ENCODE peak calls at places on chromosomes 5 and 9, in eight cellular contexts. I, M, X, A, H, F, C and G are unnamed samples. For H3K9me3 and H3K36me3, the result is how much of the 10 kb centered on the place peaks cover.

GRCh38 chr9:96241391-96241809 is 60.6 kb downstream of the HSD17B3 start:
- DNase-seq in I (no peak), M (no peak), X (no peak), A (no peak), H (no peak), F (no peak), C (no peak), G (peak)

GRCh38 chr5:39426136-39426535 is 1.4 kb upstream of the DAB2 start:
- DNase-seq in I (peak), M (no peak), X (no peak), A (no peak), H (no peak), F (no peak), C (no peak), G (peak)

GRCh38 chr5:73768-74502 is 18.0 kb upstream of the PLEKHG4B start:
- DNase-seq in I (no peak), M (no peak), X (no peak), A (no peak), H (no peak), F (no peak), C (no peak), G (no peak)

GRCh38 chr5:138488481-138488945 is 23.2 kb downstream of the EGR1 start:
- DNase-seq in I (peak), M (peak), X (no peak), A (no peak), H (no peak), F (no peak), C (no peak), G (peak)

GRCh38 chr9:123438321-123438720 is 82.3 kb downstream of the CRB2 start:
- DNase-seq in I (no peak), M (peak), X (peak), A (no peak), H (no peak), F (peak), C (no peak), G (no peak)

GRCh38 chr5:543755-544674 is 19.8 kb upstream of the SLC9A3 start:
- DNase-seq in I (no peak), M (no peak), X (no peak), A (no peak), H (peak), F (no peak), C (peak), G (no peak)

GRCh38 chr5:54785729-54786548 is 199.5 kb downstream of the ESM1 start:
- DNase-seq in I (peak), M (peak), X (no peak), A (no peak), H (peak), F (no peak), C (peak), G (peak)

GRCh38 chr9:76688471-76689238 is 75.6 kb upstream of the PCA3 start:
- DNase-seq in I (peak), M (no peak), X (peak), A (no peak), H (no peak), F (no peak), C (no peak), G (no peak)

GRCh38 chr5:71873202-71873601 is 154.1 kb downstream of the CARTPT start:
- DNase-seq in I (no peak), M (no peak), X (no peak), A (no peak), H (no peak), F (no peak), C (no peak), G (no peak)

GRCh38 chr9:112531666-112532282 is 45.1 kb downstream of the KIAA1958 start:
- DNase-seq in I (peak), M (peak), X (peak), A (no peak), H (no peak), F (no peak), C (no peak), G (no peak)

GRCh38 chr5:115507682-115508081 is 36.9 kb downstream of the FEM1C start:
- DNase-seq in I (peak), M (peak), X (no peak), A (no peak), H (no peak), F (no peak), C (no peak), G (no peak)

GRCh38 chr9:76200730-76201129 is 193.5 kb downstream of the RFK start:
- DNase-seq in I (no peak), M (no peak), X (no peak), A (no peak), H (no peak), F (no peak), C (no peak), G (no peak)

GRCh38 chr5:172133359-172134029 is 54.5 kb downstream of the STK10 start:
- DNase-seq in I (peak), M (peak), X (peak), A (no peak), H (no peak), F (no peak), C (no peak), G (peak)

GRCh38 chr5:61901997-61902396 is 404.0 kb upstream of the KIF2A start:
- DNase-seq in I (no peak), M (no peak), X (no peak), A (no peak), H (no peak), F (no peak), C (no peak), G (no peak)

GRCh38 chr9:14438232-14438966 is 124.5 kb upstream of the NFIB start:
- DNase-seq in I (no peak), M (peak), X (no peak), A (no peak), H (no peak), F (no peak), C (no peak), G (no peak)

GRCh38 chr9:19306568-19306967 is 73.5 kb downstream of the RPS6 start:
- DNase-seq in I (peak), M (no peak), X (peak), A (no peak), H (no peak), F (no peak), C (no peak), G (no peak)

GRCh38 chr9:16138961-16139441 is 586.2 kb downstream of the CCDC171 start:
- DNase-seq in I (peak), M (peak), X (peak), A (peak), H (peak), F (no peak), C (no peak), G (peak)

GRCh38 chr9:130780865-130781504 is 54.1 kb upstream of the ABL1 start:
- DNase-seq in I (peak), M (peak), X (peak), A (peak), H (peak), F (no peak), C (no peak), G (peak)

GRCh38 chr9:27540537-27540936 is 10.9 kb upstream of the MOB3B start:
- DNase-seq in I (no peak), M (peak), X (peak), A (no peak), H (no peak), F (no peak), C (no peak), G (no peak)

GRCh38 chr5:77640577-77641396 is 2.3 kb upstream of the OTP start:
- DNase-seq in I (no peak), M (no peak), X (no peak), A (no peak), H (no peak), F (peak), C (no peak), G (no peak)

GRCh38 chr5:172733179-172733973 is 37.6 kb downstream of the DUSP1 start:
- DNase-seq in I (peak), M (peak), X (peak), A (peak), H (peak), F (peak), C (no peak), G (peak)

GRCh38 chr5:123997354-123998215 is 485.6 kb downstream of the CSNK1G3 start:
- DNase-seq in I (peak), M (peak), X (peak), A (no peak), H (no peak), F (no peak), C (no peak), G (no peak)

GRCh38 chr5:180251141-180251540 is 40.7 kb downstream of the MAPK9 start:
- DNase-seq in I (no peak), M (no peak), X (no peak), A (no peak), H (no peak), F (no peak), C (no peak), G (no peak)
- H3K9me3 ChIP-seq in I (under half), M (half or more), X (half or more), A (under half), H (under half), F (under half), C (under half), G (under half)

GRCh38 chr9:132632426-132632825 is 37.4 kb downstream of the DDX31 start:
- DNase-seq in I (no peak), M (no peak), X (no peak), A (no peak), H (no peak), F (no peak), C (no peak), G (no peak)
- H3K36me3 ChIP-seq in I (under half), M (under half), X (half or more), A (under half), H (under half), F (under half), C (half or more), G (half or more)

GRCh38 chr5:139636207-139636792 is 11.8 kb upstream of the CXXC5 start:
- DNase-seq in I (peak), M (no peak), X (no peak), A (no peak), H (no peak), F (no peak), C (peak), G (no peak)
- H3K4me3 ChIP-seq in I (no peak), M (no peak), X (peak), A (no peak), H (no peak), F (no peak), C (peak), G (no peak)

DNA sequence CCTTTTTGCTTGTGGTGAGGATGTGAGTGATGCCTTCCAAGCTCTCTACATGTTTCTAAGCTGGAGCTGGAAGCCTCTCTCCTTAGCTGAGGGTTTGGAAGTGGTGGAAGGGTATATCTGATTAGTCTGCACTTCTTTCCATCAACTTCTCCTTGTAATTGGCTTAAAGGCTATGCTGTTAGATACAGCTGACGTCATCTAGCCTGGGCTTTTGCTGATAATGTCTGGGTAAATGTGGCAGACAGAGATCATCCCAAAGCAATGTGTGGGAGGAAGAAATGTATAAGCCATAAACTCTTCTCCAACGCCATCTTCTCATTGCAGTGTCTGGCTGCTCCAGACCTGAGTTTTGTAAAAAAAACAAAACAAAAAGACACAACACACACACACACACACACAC is 29.3 kb downstream of the ZNF354C start:
- DNase-seq in I (no peak), M (no peak), X (no peak), A (no peak), H (no peak), F (no peak), C (no peak), G (no peak)
- H3K9me3 ChIP-seq in I (under half), M (under half), X (half or more), A (under half), H (under half), F (under half), C (under half), G (half or more)

GRCh38 chr5:83492331-83492730 is 20.8 kb downstream of the VCAN start:
- DNase-seq in I (no peak), M (no peak), X (peak), A (no peak), H (no peak), F (no peak), C (no peak), G (no peak)
- H3K36me3 ChIP-seq in I (half or more), M (under half), X (half or more), A (under half), H (under half), F (under half), C (under half), G (under half)

GRCh38 chr5:89673019-89673418 is 736.5 kb downstream of the CETN3 start:
- DNase-seq in I (no peak), M (no peak), X (no peak), A (no peak), H (no peak), F (no peak), C (no peak), G (no peak)
- H3K4me3 ChIP-seq in I (no peak), M (no peak), X (no peak), A (no peak), H (no peak), F (no peak), C (no peak), G (no peak)

DNA sequence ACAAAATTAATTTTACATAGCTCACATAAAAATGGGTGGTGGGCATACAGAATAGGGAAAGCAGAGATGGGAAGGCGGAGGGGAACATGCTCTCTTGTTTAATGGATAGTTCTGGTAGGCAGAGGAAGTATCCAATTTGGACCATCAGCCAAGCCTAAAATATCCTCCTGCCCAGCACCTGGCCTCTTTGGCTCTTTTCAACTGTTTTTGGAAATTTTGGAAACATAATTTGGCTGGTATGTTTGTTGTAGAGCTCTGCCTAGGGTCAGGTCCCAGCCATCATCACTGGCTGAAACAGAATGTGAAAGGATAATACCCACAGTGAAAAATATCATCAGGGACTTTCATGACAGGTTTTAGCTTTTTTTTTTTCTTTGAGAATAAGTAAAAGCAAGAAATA is 467.3 kb upstream of the DMAC1 start:
- DNase-seq in I (no peak), M (no peak), X (no peak), A (no peak), H (no peak), F (no peak), C (no peak), G (no peak)
- H3K9me3 ChIP-seq in I (under half), M (under half), X (under half), A (under half), H (under half), F (under half), C (under half), G (under half)

GRCh38 chr5:151213803-151214613 is 9.9 kb downstream of the CCDC69 start:
- DNase-seq in I (peak), M (no peak), X (peak), A (peak), H (peak), F (no peak), C (peak), G (peak)

GRCh38 chr5:151208481-151208914 is 15.4 kb downstream of the CCDC69 start:
- DNase-seq in I (no peak), M (no peak), X (no peak), A (no peak), H (no peak), F (no peak), C (no peak), G (no peak)

GRCh38 chr5:151215546-151215880 is 8.4 kb downstream of the CCDC69 start:
- DNase-seq in I (no peak), M (no peak), X (no peak), A (no peak), H (no peak), F (no peak), C (peak), G (no peak)

GRCh38 chr5:151214614-151215545 is 9.0 kb downstream of the CCDC69 start:
- DNase-seq in I (no peak), M (no peak), X (no peak), A (no peak), H (no peak), F (no peak), C (peak), G (no peak)

GRCh38 chr5:151212361-151212899 is 11.5 kb downstream of the CCDC69 start:
- DNase-seq in I (no peak), M (no peak), X (no peak), A (no peak), H (no peak), F (no peak), C (peak), G (no peak)
- H3K36me3 ChIP-seq in I (under half), M (under half), X (under half), A (under half), H (under half), F (under half), C (half or more), G (under half)

GRCh38 chr5:3511774-3512173 is 83.9 kb upstream of the IRX1 start:
- DNase-seq in I (no peak), M (no peak), X (no peak), A (no peak), H (no peak), F (no peak), C (no peak), G (peak)
- H3K4me3 ChIP-seq in I (no peak), M (no peak), X (no peak), A (no peak), H (no peak), F (no peak), C (no peak), G (no peak)